ENCODE peak calls at places on chromosomes 12 and 14, in four cellular contexts. M, Q, H and E are unnamed samples.
A peak's percentile ranks its signal among the peaks of the same experiment; 100 is the strongest.

GRCh38 chr12:54991161-54991991 is 6.8 kb upstream of the TESPA1 start:
- DNase-seq in M (no peak), Q (peak; percentile 56), H (peak; percentile 78), E (no peak)

GRCh38 chr14:91291786-91292405 is 47.4 kb upstream of the GPR68 start:
- DNase-seq in M (no peak), Q (no peak), H (no peak), E (no peak)

GRCh38 chr14:68692916-68693771 is 99.7 kb downstream of the ZFP36L1 start:
- DNase-seq in M (no peak), Q (no peak), H (no peak), E (no peak)

GRCh38 chr12:44795970-44796369 is 80.1 kb downstream of the NELL2 start:
- DNase-seq in M (no peak), Q (no peak), H (no peak), E (no peak)

GRCh38 chr12:14768823-14769405 is 34.4 kb downstream of the WBP11 start:
- DNase-seq in M (no peak), Q (no peak), H (peak; percentile 45), E (peak; percentile 66)

GRCh38 chr12:64582111-64582510 is 28.2 kb upstream of the RASSF3 start:
- DNase-seq in M (no peak), Q (no peak), H (no peak), E (no peak)

GRCh38 chr14:67620217-67620789 is 583 bp downstream of the ARG2 start:
- DNase-seq in M (no peak), Q (no peak), H (no peak), E (no peak)

GRCh38 chr14:56199095-56199975 is 81.1 kb downstream of the PELI2 start:
- DNase-seq in M (no peak), Q (no peak), H (no peak), E (no peak)

GRCh38 chr12:101924647-101925046 is 47.3 kb downstream of the DRAM1 start:
- DNase-seq in M (no peak), Q (no peak), H (no peak), E (no peak)

GRCh38 chr14:96676161-96676560 is 121.0 kb upstream of the VRK1 start:
- DNase-seq in M (no peak), Q (no peak), H (no peak), E (no peak)

GRCh38 chr12:4276524-4277204 is 3.1 kb downstream of the CCND2 start:
- DNase-seq in M (no peak), Q (peak; percentile 83), H (peak; percentile 81), E (peak; percentile 63)

GRCh38 chr12:48002773-48003218 is 1.5 kb downstream of the COL2A1 start:
- DNase-seq in M (no peak), Q (no peak), H (no peak), E (no peak)

GRCh38 chr12:106107566-106107965 is 31.2 kb downstream of the NUAK1 start:
- DNase-seq in M (no peak), Q (no peak), H (no peak), E (no peak)

GRCh38 chr14:38199076-38199475 is 8.6 kb upstream of the SSTR1 start:
- DNase-seq in M (no peak), Q (no peak), H (no peak), E (no peak)

GRCh38 chr12:42958271-42958674 is 368.7 kb upstream of the PRICKLE1 start:
- DNase-seq in M (no peak), Q (no peak), H (no peak), E (no peak)

GRCh38 chr12:82437744-82438143 is 79.4 kb downstream of the METTL25 start:
- DNase-seq in M (no peak), Q (no peak), H (no peak), E (no peak)

GRCh38 chr12:53994268-53994690 is 5.7 kb upstream of the HOXC9 start:
- DNase-seq in M (no peak), Q (no peak), H (no peak), E (no peak)

GRCh38 chr12:3371018-3371417 is 120.0 kb upstream of the PRMT8 start:
- DNase-seq in M (no peak), Q (no peak), H (no peak), E (no peak)

GRCh38 chr12:67943295-67943892 is 45.9 kb upstream of the IFNG-AS1 start:
- DNase-seq in M (no peak), Q (peak; percentile 61), H (peak; percentile 83), E (peak; percentile 87)

GRCh38 chr14:88974991-88975835 is 150.8 kb downstream of the TTC8 start:
- DNase-seq in M (no peak), Q (no peak), H (no peak), E (no peak)

GRCh38 chr12:91367234-91367849 is 184.7 kb upstream of the DCN start:
- DNase-seq in M (no peak), Q (no peak), H (peak; percentile 10), E (no peak)

DNA sequence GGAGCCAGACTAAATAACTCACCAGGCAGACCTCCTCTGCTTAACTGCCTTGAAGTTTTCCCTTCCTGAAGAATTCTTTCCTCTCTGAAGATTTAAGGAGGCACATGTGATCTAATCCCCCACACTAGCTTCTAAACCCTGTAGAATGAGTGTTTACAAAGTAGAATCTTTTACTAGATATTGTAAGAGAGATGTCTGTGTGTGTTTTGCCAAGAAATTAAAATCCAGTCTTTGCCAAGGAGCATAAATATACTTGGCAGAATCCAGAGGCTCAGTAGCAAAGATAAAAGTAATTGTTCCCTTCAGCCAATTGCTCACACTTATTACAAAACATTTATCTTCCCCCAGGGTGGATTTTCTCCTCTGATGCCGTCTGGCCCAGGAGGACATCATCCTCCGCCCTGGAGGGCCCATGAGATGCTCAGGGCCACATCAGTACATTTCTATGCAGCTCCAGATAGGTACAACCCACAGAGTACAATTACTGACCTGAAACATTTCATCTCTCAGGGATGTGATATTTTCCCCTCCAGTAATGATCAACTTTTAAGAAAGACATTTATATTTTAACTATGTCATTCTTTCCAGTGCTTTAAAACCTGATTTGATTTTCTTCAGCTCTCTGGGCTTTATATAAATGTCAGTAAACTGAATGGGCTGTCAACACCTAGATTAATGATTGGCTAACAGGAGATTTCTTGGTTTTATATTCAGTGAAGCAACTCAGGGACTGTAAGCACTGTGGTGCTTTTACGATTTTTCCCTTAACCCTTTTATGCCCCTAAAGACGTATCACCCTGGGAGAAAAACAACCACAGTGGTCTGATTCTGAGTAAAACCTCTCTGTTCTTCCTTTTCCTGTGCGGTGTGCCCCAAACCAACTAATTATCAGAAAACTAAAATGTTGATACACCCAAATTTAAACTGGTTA is 37.7 kb downstream of the PTGER2 start:
- DNase-seq in M (no peak), Q (peak; percentile 46), H (no peak), E (no peak)
- H3K36me3 ChIP-seq in M (no peaks in the 10 kb centered on the region), Q (no peaks in the 10 kb centered on the region), H (no peaks in the 10 kb centered on the region), E (no peaks in the 10 kb centered on the region)

GRCh38 chr12:11825278-11825677 is 175.8 kb downstream of the ETV6 start:
- DNase-seq in M (no peak), Q (no peak), H (peak; percentile 31), E (no peak)

GRCh38 chr12:11829764-11830194 is 180.3 kb downstream of the ETV6 start:
- DNase-seq in M (no peak), Q (no peak), H (no peak), E (no peak)

GRCh38 chr12:11826607-11827006 is 177.1 kb downstream of the ETV6 start:
- DNase-seq in M (no peak), Q (no peak), H (no peak), E (no peak)

GRCh38 chr12:11824736-11825135 is 175.3 kb downstream of the ETV6 start:
- DNase-seq in M (no peak), Q (no peak), H (no peak), E (no peak)

DNA sequence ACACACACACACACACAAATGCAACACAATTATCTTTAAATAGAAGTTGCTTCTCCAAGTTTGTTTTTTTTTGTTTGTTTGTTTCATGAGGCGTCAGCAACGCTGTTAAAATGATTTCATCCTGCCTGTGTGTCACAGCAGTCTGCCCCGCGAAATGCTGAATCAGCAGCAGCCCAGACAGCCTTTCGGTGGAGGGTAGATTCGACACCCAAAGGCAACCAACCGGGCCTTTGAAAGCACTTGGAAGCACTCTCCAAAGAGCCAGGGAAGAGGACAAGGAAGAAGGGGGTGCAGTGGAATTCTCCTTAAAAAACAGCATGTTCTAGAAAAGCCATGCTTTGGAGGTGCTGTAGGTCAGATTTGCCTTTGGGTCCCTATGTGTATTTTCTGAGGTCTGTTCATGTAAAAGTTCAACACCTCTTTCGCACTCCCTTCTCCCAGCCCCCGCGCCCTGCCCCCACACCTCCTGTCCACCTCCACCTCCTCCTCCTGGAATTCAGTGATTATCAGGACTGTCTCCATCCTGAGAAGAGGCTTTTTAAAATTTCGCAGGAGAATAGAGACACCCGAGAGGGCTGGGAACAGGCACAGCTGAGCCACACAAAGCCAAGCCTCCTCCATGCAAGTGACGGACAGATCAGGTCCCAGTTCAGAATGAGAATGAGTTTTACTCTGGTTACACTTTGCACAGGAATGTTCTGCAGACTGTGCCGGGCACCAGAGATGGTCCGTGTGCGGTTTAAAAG is 177.8 kb downstream of the ETV6 start:
- DNase-seq in M (no peak), Q (no peak), H (no peak), E (peak; percentile 65)
- H3K27ac ChIP-seq in M (no peak overlapping the region), Q (no peak overlapping the region), H (no peak overlapping the region), E (peak overlapping the region; percentile 69)

GRCh38 chr14:61536661-61537566 is 158.4 kb upstream of the HIF1A start:
- DNase-seq in M (no peak), Q (no peak), H (no peak), E (no peak)

GRCh38 chr14:61539631-61540030 is 155.7 kb upstream of the HIF1A start:
- DNase-seq in M (no peak), Q (no peak), H (no peak), E (no peak)

GRCh38 chr14:61538464-61539022 is 156.8 kb upstream of the HIF1A start:
- DNase-seq in M (no peak), Q (no peak), H (no peak), E (no peak)

GRCh38 chr14:61535470-61535869 is 159.8 kb upstream of the HIF1A start:
- DNase-seq in M (no peak), Q (no peak), H (no peak), E (peak; percentile 33)

DNA sequence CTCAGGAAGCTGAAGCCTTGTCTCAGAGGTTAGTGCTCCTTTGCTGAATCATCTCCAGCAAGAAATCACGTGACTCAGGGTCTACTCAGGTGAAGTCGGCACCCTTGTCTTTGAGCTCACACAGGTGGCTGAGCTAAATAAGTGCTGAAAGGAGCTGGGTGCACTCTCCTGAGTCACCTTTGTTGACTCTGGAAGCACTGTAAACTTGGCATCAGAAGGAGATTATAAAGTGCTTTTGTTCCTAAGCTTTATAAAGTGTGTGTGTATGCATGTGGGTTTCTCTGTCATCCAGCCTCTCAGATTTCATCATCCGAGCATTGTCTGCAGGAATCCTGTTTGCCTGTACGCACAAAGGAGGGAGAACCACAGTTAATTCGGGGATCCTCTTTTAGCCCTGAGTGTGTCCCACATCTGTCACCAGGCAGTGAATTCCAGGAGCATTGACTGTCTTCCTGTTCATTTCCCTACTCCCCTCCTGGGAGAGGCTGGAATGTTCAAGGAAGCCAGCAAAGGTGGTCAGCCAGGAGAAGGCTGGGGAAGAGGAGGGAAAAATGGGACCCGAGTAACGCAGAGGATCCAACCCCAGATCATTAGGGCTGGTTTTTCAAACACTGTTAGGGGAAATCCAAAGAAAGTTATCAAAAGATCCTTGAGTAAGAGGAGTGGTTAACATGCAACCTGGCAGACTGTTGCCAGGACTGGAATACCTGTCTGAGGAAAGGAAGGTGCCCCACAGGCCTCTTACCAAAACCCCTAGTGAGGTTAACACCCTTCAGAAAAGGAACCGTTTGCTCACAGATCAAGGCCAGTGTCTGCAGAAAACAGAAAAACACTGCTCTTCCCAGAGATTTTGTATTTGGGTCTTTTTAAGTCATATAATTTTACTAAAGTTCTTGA is 157.5 kb upstream of the HIF1A start:
- DNase-seq in M (peak; percentile 98), Q (no peak), H (peak; percentile 37), E (peak; percentile 52)
- H3K36me3 ChIP-seq in M (no peaks in the 10 kb centered on the region), Q (peaks cover 63% of the 10 kb centered on the region), H (no peaks in the 10 kb centered on the region), E (no peaks in the 10 kb centered on the region)

DNA sequence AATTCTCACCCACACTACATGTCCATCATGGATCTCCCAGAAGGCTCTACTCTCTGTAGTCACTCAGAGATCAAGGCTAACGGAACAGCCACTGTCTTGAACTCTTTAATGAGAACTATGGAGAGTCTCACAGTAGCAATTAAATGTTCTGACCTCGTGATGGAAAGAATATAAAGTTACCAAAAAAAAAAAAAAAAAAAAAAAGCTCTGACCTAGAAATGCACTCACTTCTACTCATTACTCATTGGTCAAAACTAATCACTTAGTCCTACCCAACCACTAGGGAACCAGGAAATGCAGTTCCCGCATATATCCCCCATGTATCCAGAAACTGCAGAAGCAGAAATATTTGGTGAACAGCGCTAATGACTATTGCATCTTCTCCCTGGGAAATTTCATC is 29.4 kb upstream of the C12orf76 start:
- DNase-seq in M (no peak), Q (no peak), H (no peak), E (no peak)
- H3K27ac ChIP-seq in M (no peak overlapping the region), Q (no peak overlapping the region), H (no peak overlapping the region), E (no peak overlapping the region)